ENCODE peak calls at places on chromosomes 3 and 15, in six cellular contexts. One of them, this sample, is unnamed.
A peak's percentile ranks its signal among the peaks of the same experiment; 100 is the strongest.

GRCh38 chr3:37909067-37909911 is 47.6 kb downstream of the CTDSPL start:
- DNase-seq in cardiac muscle cell: peak; percentile 72
- DNase-seq in kidney: no peak
- DNase-seq in CD4-positive, alpha-beta T cell: no peak
- DNase-seq in foreskin fibroblast: peak; percentile 17
- DNase-seq in lower lobe of right lung: no peak
- DNase-seq in this sample: no peak

GRCh38 chr3:112579232-112579631 is 17.4 kb downstream of the SLC35A5 start:
- DNase-seq in kidney: no peak
- DNase-seq in foreskin fibroblast: no peak
- DNase-seq in lower lobe of right lung: no peak
- DNase-seq in CD4-positive, alpha-beta T cell: no peak
- DNase-seq in cardiac muscle cell: no peak
- DNase-seq in this sample: no peak

GRCh38 chr3:45367451-45367850 is 20.9 kb upstream of the LARS2 start:
- DNase-seq in cardiac muscle cell: peak; percentile 27
- DNase-seq in CD4-positive, alpha-beta T cell: no peak
- DNase-seq in lower lobe of right lung: no peak
- DNase-seq in kidney: no peak
- DNase-seq in foreskin fibroblast: peak; percentile 81
- DNase-seq in this sample: no peak

GRCh38 chr15:41941644-41942415 is 30.5 kb downstream of the EHD4 start:
- DNase-seq in cardiac muscle cell: no peak
- DNase-seq in kidney: no peak
- DNase-seq in foreskin fibroblast: no peak
- DNase-seq in lower lobe of right lung: no peak
- DNase-seq in CD4-positive, alpha-beta T cell: no peak
- DNase-seq in this sample: no peak

GRCh38 chr15:42707068-42707467 is 29.9 kb downstream of the CDAN1 start:
- DNase-seq in foreskin fibroblast: peak; percentile 65
- DNase-seq in CD4-positive, alpha-beta T cell: no peak
- DNase-seq in lower lobe of right lung: no peak
- DNase-seq in cardiac muscle cell: peak; percentile 23
- DNase-seq in kidney: no peak
- DNase-seq in this sample: no peak

GRCh38 chr15:51313644-51314280 is 24.6 kb downstream of the CYP19A1 start:
- DNase-seq in foreskin fibroblast: no peak
- DNase-seq in CD4-positive, alpha-beta T cell: no peak
- DNase-seq in cardiac muscle cell: no peak
- DNase-seq in lower lobe of right lung: no peak
- DNase-seq in kidney: no peak
- DNase-seq in this sample: no peak

GRCh38 chr15:73723146-73723545 is 30.0 kb downstream of the INSYN1 start:
- DNase-seq in foreskin fibroblast: no peak
- DNase-seq in lower lobe of right lung: no peak
- DNase-seq in CD4-positive, alpha-beta T cell: no peak
- DNase-seq in kidney: no peak
- DNase-seq in cardiac muscle cell: no peak
- DNase-seq in this sample: no peak

GRCh38 chr15:52228928-52229327 is 37.7 kb upstream of the GNB5 start:
- DNase-seq in cardiac muscle cell: no peak
- DNase-seq in kidney: peak; percentile 83
- DNase-seq in lower lobe of right lung: no peak
- DNase-seq in CD4-positive, alpha-beta T cell: no peak
- DNase-seq in foreskin fibroblast: peak; percentile 34
- DNase-seq in this sample: no peak

GRCh38 chr3:72848703-72849081 is 447 bp upstream of the SHQ1 start:
- DNase-seq in cardiac muscle cell: no peak
- DNase-seq in foreskin fibroblast: peak; percentile 52
- DNase-seq in kidney: no peak
- DNase-seq in lower lobe of right lung: no peak
- DNase-seq in CD4-positive, alpha-beta T cell: no peak
- DNase-seq in this sample: no peak

GRCh38 chr15:67070150-67070549 is 4.7 kb downstream of the SMAD3 start:
- DNase-seq in kidney: no peak
- DNase-seq in foreskin fibroblast: no peak
- DNase-seq in lower lobe of right lung: no peak
- DNase-seq in CD4-positive, alpha-beta T cell: no peak
- DNase-seq in cardiac muscle cell: no peak
- DNase-seq in this sample: no peak

GRCh38 chr15:70096215-70096974 is 1.3 kb downstream of the TLE3 start:
- DNase-seq in kidney: peak; percentile 86
- DNase-seq in cardiac muscle cell: peak; percentile 50
- DNase-seq in foreskin fibroblast: peak; percentile 70
- DNase-seq in CD4-positive, alpha-beta T cell: peak; percentile 60
- DNase-seq in lower lobe of right lung: peak; percentile 65
- DNase-seq in this sample: peak; percentile 37

GRCh38 chr15:51759557-51760070 is 8.2 kb downstream of the TMOD2 start:
- DNase-seq in foreskin fibroblast: peak; percentile 95
- DNase-seq in cardiac muscle cell: peak; percentile 98
- DNase-seq in CD4-positive, alpha-beta T cell: no peak
- DNase-seq in kidney: no peak
- DNase-seq in lower lobe of right lung: peak; percentile 62
- DNase-seq in this sample: no peak

GRCh38 chr3:149934524-149934923 is 36.2 kb downstream of the PFN2 start:
- DNase-seq in cardiac muscle cell: peak; percentile 87
- DNase-seq in lower lobe of right lung: no peak
- DNase-seq in foreskin fibroblast: peak; percentile 91
- DNase-seq in CD4-positive, alpha-beta T cell: no peak
- DNase-seq in kidney: no peak
- DNase-seq in this sample: no peak

GRCh38 chr3:41363830-41364523 is 164.7 kb downstream of the CTNNB1 start:
- DNase-seq in foreskin fibroblast: no peak
- DNase-seq in lower lobe of right lung: no peak
- DNase-seq in kidney: no peak
- DNase-seq in CD4-positive, alpha-beta T cell: no peak
- DNase-seq in cardiac muscle cell: no peak
- DNase-seq in this sample: no peak

GRCh38 chr3:141370065-141370533 is 1.8 kb downstream of the ZBTB38 start:
- DNase-seq in cardiac muscle cell: peak; percentile 96
- DNase-seq in CD4-positive, alpha-beta T cell: peak; percentile 37
- DNase-seq in lower lobe of right lung: no peak
- DNase-seq in kidney: no peak
- DNase-seq in foreskin fibroblast: peak; percentile 82
- DNase-seq in this sample: peak; percentile 19
- TF ChIP-seq CTCF in cardiac muscle cell: peak; percentile 49
- TF ChIP-seq CTCF in CD4-positive, alpha-beta T cell: peak; percentile 53
- TF ChIP-seq CTCF in lower lobe of right lung: peak; percentile 36
- TF ChIP-seq CTCF in kidney: peak; percentile 20
- TF ChIP-seq CTCF in foreskin fibroblast: peak; percentile 11
- TF ChIP-seq CTCF in this sample: peak; percentile 31

GRCh38 chr3:12471228-12471627 is 13.1 kb upstream of the TSEN2 start:
- DNase-seq in foreskin fibroblast: no peak
- DNase-seq in lower lobe of right lung: no peak
- DNase-seq in cardiac muscle cell: no peak
- DNase-seq in CD4-positive, alpha-beta T cell: no peak
- DNase-seq in kidney: no peak
- DNase-seq in this sample: no peak

GRCh38 chr3:12468757-12469156 is 15.5 kb upstream of the TSEN2 start:
- DNase-seq in cardiac muscle cell: no peak
- DNase-seq in foreskin fibroblast: no peak
- DNase-seq in lower lobe of right lung: no peak
- DNase-seq in kidney: no peak
- DNase-seq in CD4-positive, alpha-beta T cell: no peak
- DNase-seq in this sample: no peak

GRCh38 chr3:12470680-12471079 is 13.6 kb upstream of the TSEN2 start:
- DNase-seq in kidney: no peak
- DNase-seq in cardiac muscle cell: no peak
- DNase-seq in CD4-positive, alpha-beta T cell: no peak
- DNase-seq in foreskin fibroblast: no peak
- DNase-seq in lower lobe of right lung: no peak
- DNase-seq in this sample: no peak

GRCh38 chr3:12468276-12468675 is 16.0 kb upstream of the TSEN2 start:
- DNase-seq in CD4-positive, alpha-beta T cell: no peak
- DNase-seq in lower lobe of right lung: no peak
- DNase-seq in cardiac muscle cell: no peak
- DNase-seq in foreskin fibroblast: no peak
- DNase-seq in kidney: no peak
- DNase-seq in this sample: no peak

GRCh38 chr3:12470111-12470510 is 14.2 kb upstream of the TSEN2 start:
- DNase-seq in kidney: no peak
- DNase-seq in cardiac muscle cell: no peak
- DNase-seq in foreskin fibroblast: peak; percentile 85
- DNase-seq in CD4-positive, alpha-beta T cell: no peak
- DNase-seq in lower lobe of right lung: no peak
- DNase-seq in this sample: no peak
- TF ChIP-seq CTCF in kidney: no peak
- TF ChIP-seq CTCF in cardiac muscle cell: no peak
- TF ChIP-seq CTCF in foreskin fibroblast: no peak
- TF ChIP-seq CTCF in CD4-positive, alpha-beta T cell: no peak
- TF ChIP-seq CTCF in lower lobe of right lung: no peak
- TF ChIP-seq CTCF in this sample: no peak

GRCh38 chr3:159866201-159866746 is 122.4 kb upstream of the IL12A start:
- DNase-seq in kidney: no peak
- DNase-seq in lower lobe of right lung: no peak
- DNase-seq in CD4-positive, alpha-beta T cell: no peak
- DNase-seq in foreskin fibroblast: peak; percentile 63
- DNase-seq in cardiac muscle cell: peak; percentile 40
- DNase-seq in this sample: no peak

GRCh38 chr3:159860727-159861126 is 127.9 kb upstream of the IL12A start:
- DNase-seq in foreskin fibroblast: no peak
- DNase-seq in CD4-positive, alpha-beta T cell: no peak
- DNase-seq in kidney: no peak
- DNase-seq in lower lobe of right lung: no peak
- DNase-seq in cardiac muscle cell: peak; percentile 55
- DNase-seq in this sample: no peak

GRCh38 chr3:159861369-159861987 is 127.2 kb upstream of the IL12A start:
- DNase-seq in cardiac muscle cell: no peak
- DNase-seq in lower lobe of right lung: no peak
- DNase-seq in CD4-positive, alpha-beta T cell: no peak
- DNase-seq in foreskin fibroblast: no peak
- DNase-seq in kidney: no peak
- DNase-seq in this sample: no peak

GRCh38 chr3:159867372-159867771 is 121.3 kb upstream of the IL12A start:
- DNase-seq in lower lobe of right lung: no peak
- DNase-seq in kidney: no peak
- DNase-seq in cardiac muscle cell: no peak
- DNase-seq in foreskin fibroblast: no peak
- DNase-seq in CD4-positive, alpha-beta T cell: no peak
- DNase-seq in this sample: no peak

GRCh38 chr3:159865042-159865579 is 123.5 kb upstream of the IL12A start:
- DNase-seq in cardiac muscle cell: no peak
- DNase-seq in lower lobe of right lung: no peak
- DNase-seq in CD4-positive, alpha-beta T cell: no peak
- DNase-seq in foreskin fibroblast: peak; percentile 79
- DNase-seq in kidney: no peak
- DNase-seq in this sample: no peak
- TF ChIP-seq CTCF in cardiac muscle cell: no peak
- TF ChIP-seq CTCF in lower lobe of right lung: no peak
- TF ChIP-seq CTCF in CD4-positive, alpha-beta T cell: no peak
- TF ChIP-seq CTCF in foreskin fibroblast: no peak
- TF ChIP-seq CTCF in kidney: no peak
- TF ChIP-seq CTCF in this sample: no peak

GRCh38 chr15:89888214-89888804 is 5.5 kb downstream of the AP3S2 start:
- DNase-seq in kidney: no peak
- DNase-seq in lower lobe of right lung: no peak
- DNase-seq in foreskin fibroblast: peak; percentile 94
- DNase-seq in CD4-positive, alpha-beta T cell: no peak
- DNase-seq in cardiac muscle cell: peak; percentile 74
- DNase-seq in this sample: no peak
- TF ChIP-seq CTCF in kidney: peak; percentile 43
- TF ChIP-seq CTCF in lower lobe of right lung: peak; percentile 20
- TF ChIP-seq CTCF in foreskin fibroblast: peak; percentile 38
- TF ChIP-seq CTCF in CD4-positive, alpha-beta T cell: no peak
- TF ChIP-seq CTCF in cardiac muscle cell: peak; percentile 62
- TF ChIP-seq CTCF in this sample: no peak

This sample was measured in natural killer cell.